ENCODE peak calls at places on chromosomes 2 and 18, in eight cellular contexts. C is Right ventricle myocardium superior; S is NCI-H2081 treated with DMSO at 0.1 percent for 48 hours; R is AML-193; L is fibroblast of gingiva; I is stimulated activated naive B cell treated with anti-CD40 and anti-IgM and Interleukin-4, amounts not matched to agents 10 μg/mL and 1 μg/mL and 100 μg/mL, for 72 hours; U is AG20443; V is T follicular helper cell. Q is an unnamed sample.

GRCh38 chr18:50079571-50080295 is 115.2 kb downstream of the MYO5B start:
- DNase-seq in C (peak), S (no peak), R (no peak), L (no peak), I (no peak), U (no peak), V (no peak), Q (no peak)

GRCh38 chr2:230944123-230944653 is 19.1 kb upstream of the GPR55 start:
- DNase-seq in C (no peak), S (no peak), R (no peak), L (no peak), I (no peak), U (no peak), V (no peak), Q (no peak)

GRCh38 chr2:215354771-215355695 is 43.2 kb downstream of the ATIC start:
- DNase-seq in C (no peak), S (no peak), R (no peak), L (no peak), I (no peak), U (peak), V (no peak), Q (no peak)

GRCh38 chr2:205903549-205904129 is 182.3 kb downstream of the INO80D start:
- DNase-seq in C (no peak), S (no peak), R (peak), L (no peak), I (no peak), U (peak), V (no peak), Q (no peak)

GRCh38 chr2:15764683-15765011 is 173.0 kb downstream of the DDX1 start:
- DNase-seq in C (no peak), S (no peak), R (no peak), L (no peak), I (no peak), U (no peak), V (no peak), Q (no peak)

GRCh38 chr2:220753486-220753885 is 818.6 kb downstream of the EPHA4 start:
- DNase-seq in C (no peak), S (no peak), R (no peak), L (peak), I (no peak), U (peak), V (no peak), Q (no peak)

GRCh38 chr2:62561586-62561985 is 55.6 kb upstream of the TMEM17 start:
- DNase-seq in C (no peak), S (no peak), R (no peak), L (no peak), I (no peak), U (no peak), V (no peak), Q (no peak)

GRCh38 chr2:11179899-11180298 is 24.6 kb downstream of the SLC66A3 start:
- DNase-seq in C (no peak), S (no peak), R (no peak), L (no peak), I (no peak), U (no peak), V (no peak), Q (no peak)

GRCh38 chr2:189425676-189426075 is 15.6 kb upstream of the WDR75 start:
- DNase-seq in C (no peak), S (no peak), R (no peak), L (no peak), I (no peak), U (no peak), V (no peak), Q (no peak)

Q was measured in NCI-H187 treated with DMSO at 0.1 percent for 48 hours.